ENCODE peak calls at places on chromosomes 16 and 17, in nine cellular contexts. One of them, this sample, is unnamed.
A peak's percentile ranks its signal among the peaks of the same experiment; 100 is the strongest.

GRCh38 chr17:78132086-78132676 is 1.6 kb downstream of the TMC8 start:
- DNase-seq in stomach: peak; percentile 63
- DNase-seq in thoracic aorta: no peak
- DNase-seq in astrocyte of the spinal cord: no peak
- DNase-seq in fibroblast of mammary gland: no peak
- DNase-seq in K562: no peak
- DNase-seq in Caco-2: peak; percentile 62
- DNase-seq in upper lobe of right lung: peak; percentile 86
- DNase-seq in pancreas: no peak
- DNase-seq in this sample: peak; percentile 87

GRCh38 chr17:74172700-74173099 is 30.8 kb upstream of the RPL38 start:
- DNase-seq in fibroblast of mammary gland: no peak
- DNase-seq in thoracic aorta: no peak
- DNase-seq in stomach: no peak
- DNase-seq in pancreas: no peak
- DNase-seq in upper lobe of right lung: no peak
- DNase-seq in Caco-2: no peak
- DNase-seq in astrocyte of the spinal cord: no peak
- DNase-seq in K562: no peak
- DNase-seq in this sample: no peak

GRCh38 chr17:55433629-55434422 is 12.2 kb upstream of the MMD start:
- DNase-seq in stomach: peak; percentile 46
- DNase-seq in upper lobe of right lung: no peak
- DNase-seq in K562: no peak
- DNase-seq in pancreas: no peak
- DNase-seq in Caco-2: peak; percentile 64
- DNase-seq in astrocyte of the spinal cord: peak; percentile 80
- DNase-seq in fibroblast of mammary gland: peak; percentile 97
- DNase-seq in thoracic aorta: no peak
- DNase-seq in this sample: no peak

GRCh38 chr17:45296003-45296832 is 20.6 kb downstream of the MAP3K14 start:
- DNase-seq in Caco-2: no peak
- DNase-seq in K562: no peak
- DNase-seq in pancreas: no peak
- DNase-seq in upper lobe of right lung: no peak
- DNase-seq in thoracic aorta: no peak
- DNase-seq in fibroblast of mammary gland: peak; percentile 68
- DNase-seq in stomach: no peak
- DNase-seq in astrocyte of the spinal cord: no peak
- DNase-seq in this sample: peak; percentile 75

GRCh38 chr17:33500141-33500540 is 207.0 kb upstream of the ASIC2 start:
- DNase-seq in upper lobe of right lung: no peak
- DNase-seq in K562: peak; percentile 44
- DNase-seq in Caco-2: no peak
- DNase-seq in thoracic aorta: no peak
- DNase-seq in pancreas: no peak
- DNase-seq in fibroblast of mammary gland: no peak
- DNase-seq in stomach: no peak
- DNase-seq in astrocyte of the spinal cord: no peak
- DNase-seq in this sample: peak; percentile 71

GRCh38 chr17:6474376-6474775 is 30.1 kb downstream of the PIMREG start:
- DNase-seq in upper lobe of right lung: no peak
- DNase-seq in pancreas: no peak
- DNase-seq in Caco-2: no peak
- DNase-seq in fibroblast of mammary gland: no peak
- DNase-seq in stomach: no peak
- DNase-seq in astrocyte of the spinal cord: no peak
- DNase-seq in K562: no peak
- DNase-seq in thoracic aorta: no peak
- DNase-seq in this sample: no peak

GRCh38 chr16:27717726-27718125 is 167.8 kb downstream of the KATNIP start:
- DNase-seq in Caco-2: no peak
- DNase-seq in stomach: no peak
- DNase-seq in upper lobe of right lung: peak; percentile 10
- DNase-seq in fibroblast of mammary gland: no peak
- DNase-seq in thoracic aorta: no peak
- DNase-seq in pancreas: no peak
- DNase-seq in astrocyte of the spinal cord: no peak
- DNase-seq in K562: no peak
- DNase-seq in this sample: no peak

GRCh38 chr16:26281681-26282080 is 589.9 kb downstream of the HS3ST4 start:
- DNase-seq in astrocyte of the spinal cord: no peak
- DNase-seq in pancreas: no peak
- DNase-seq in thoracic aorta: no peak
- DNase-seq in K562: no peak
- DNase-seq in stomach: no peak
- DNase-seq in fibroblast of mammary gland: no peak
- DNase-seq in Caco-2: no peak
- DNase-seq in upper lobe of right lung: no peak
- DNase-seq in this sample: no peak

GRCh38 chr17:39920218-39921210 is 2.1 kb upstream of the GSDMB start:
- DNase-seq in K562: no peak
- DNase-seq in stomach: no peak
- DNase-seq in Caco-2: no peak
- DNase-seq in astrocyte of the spinal cord: no peak
- DNase-seq in thoracic aorta: no peak
- DNase-seq in upper lobe of right lung: no peak
- DNase-seq in fibroblast of mammary gland: no peak
- DNase-seq in pancreas: no peak
- DNase-seq in this sample: peak; percentile 53

GRCh38 chr17:72477529-72477928 is 356.7 kb downstream of the SOX9 start:
- DNase-seq in upper lobe of right lung: no peak
- DNase-seq in pancreas: peak; percentile 82
- DNase-seq in stomach: peak; percentile 78
- DNase-seq in K562: no peak
- DNase-seq in fibroblast of mammary gland: no peak
- DNase-seq in astrocyte of the spinal cord: no peak
- DNase-seq in thoracic aorta: no peak
- DNase-seq in Caco-2: peak; percentile 62
- DNase-seq in this sample: no peak

GRCh38 chr17:76152580-76152979 is 11.5 kb upstream of the FOXJ1 start:
- DNase-seq in thoracic aorta: no peak
- DNase-seq in stomach: no peak
- DNase-seq in fibroblast of mammary gland: no peak
- DNase-seq in Caco-2: no peak
- DNase-seq in pancreas: no peak
- DNase-seq in upper lobe of right lung: peak; percentile 25
- DNase-seq in astrocyte of the spinal cord: no peak
- DNase-seq in K562: no peak
- DNase-seq in this sample: no peak

DNA sequence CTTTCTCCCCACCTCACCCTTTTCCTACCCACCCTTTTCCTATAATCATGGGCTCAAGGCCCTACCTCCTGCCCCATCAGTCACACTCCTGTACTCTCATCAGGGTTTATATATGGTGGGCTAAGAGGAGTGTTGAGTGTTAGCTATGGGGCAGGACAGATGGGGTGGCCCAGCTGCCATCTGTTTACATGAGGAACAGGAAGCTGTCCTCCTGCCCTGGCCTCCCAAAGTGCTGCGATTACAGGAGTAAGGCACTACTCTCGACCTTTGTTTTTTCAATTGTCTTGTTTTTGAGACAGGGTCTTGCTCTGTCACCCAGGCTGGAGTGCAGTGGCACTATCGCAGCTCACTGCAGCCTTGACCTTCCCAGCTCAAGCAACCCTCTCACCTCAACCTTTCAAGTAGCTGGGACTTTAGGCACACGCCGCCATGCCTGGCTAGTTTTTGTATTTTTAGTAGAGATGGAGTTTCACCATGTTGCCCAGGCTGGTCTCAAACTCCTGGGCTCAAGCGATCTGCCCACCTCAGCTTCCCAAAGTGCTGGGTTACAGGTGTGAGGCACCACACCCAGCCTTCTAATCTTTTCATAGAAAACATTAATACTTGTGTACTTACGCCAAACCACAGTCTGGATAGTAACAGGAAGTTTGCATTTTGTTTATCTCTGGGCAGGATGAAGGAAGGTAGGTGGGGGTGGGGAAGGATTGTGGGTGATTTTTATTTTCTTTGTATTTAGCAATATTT is 1.6 kb downstream of the TRADD start:
- DNase-seq in stomach: no peak
- DNase-seq in Caco-2: no peak
- DNase-seq in upper lobe of right lung: no peak
- DNase-seq in fibroblast of mammary gland: no peak
- DNase-seq in K562: no peak
- DNase-seq in pancreas: no peak
- DNase-seq in thoracic aorta: no peak
- DNase-seq in astrocyte of the spinal cord: no peak
- DNase-seq in this sample: peak; percentile 45
- H3K4me3 ChIP-seq in stomach: peak overlapping the region; percentile 89
- H3K4me3 ChIP-seq in Caco-2: no peak overlapping the region
- H3K4me3 ChIP-seq in upper lobe of right lung: no peak overlapping the region
- H3K4me3 ChIP-seq in fibroblast of mammary gland: no peak overlapping the region
- H3K4me3 ChIP-seq in K562: peak overlapping the region; percentile 73
- H3K4me3 ChIP-seq in pancreas: no peak overlapping the region
- H3K4me3 ChIP-seq in thoracic aorta: no peak overlapping the region
- H3K4me3 ChIP-seq in astrocyte of the spinal cord: no peak overlapping the region
- H3K4me3 ChIP-seq in this sample: peak overlapping the region; percentile 99

DNA sequence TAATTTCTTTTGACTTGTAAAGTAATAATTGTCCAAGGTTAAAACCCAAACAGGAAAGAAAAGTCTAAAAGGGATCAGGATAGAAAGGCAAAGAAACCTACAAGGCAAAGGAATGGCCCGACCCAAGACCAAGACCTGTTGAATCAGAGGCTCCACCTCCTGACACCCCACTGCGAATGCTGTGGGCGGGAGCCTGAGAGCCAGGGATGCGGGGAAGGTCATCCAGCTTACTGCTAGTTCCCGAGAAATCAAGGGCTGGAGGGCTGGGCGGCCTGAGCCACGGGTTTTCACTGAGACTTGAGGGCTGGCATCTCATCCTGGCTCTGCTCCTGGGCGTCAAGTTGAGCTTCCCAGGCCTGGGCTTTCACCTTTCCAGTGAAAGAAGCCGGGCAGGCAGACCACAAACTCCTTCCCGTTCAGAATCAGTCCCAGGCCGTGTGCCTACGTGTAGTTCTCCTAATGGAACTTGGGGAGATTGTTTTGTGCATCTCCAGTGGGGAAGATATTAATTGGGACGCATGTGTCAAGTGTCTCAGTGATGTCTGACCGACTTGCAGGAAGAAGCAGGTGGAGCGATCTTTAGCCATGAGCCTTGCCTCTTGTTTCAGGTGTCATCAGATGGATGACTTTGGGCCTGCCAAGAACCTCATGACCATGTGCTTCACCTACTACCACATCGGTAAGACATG is 36.9 kb downstream of the CIBAR2 start:
- DNase-seq in Caco-2: no peak
- DNase-seq in K562: peak; percentile 56
- DNase-seq in pancreas: no peak
- DNase-seq in thoracic aorta: no peak
- DNase-seq in fibroblast of mammary gland: no peak
- DNase-seq in astrocyte of the spinal cord: no peak
- DNase-seq in upper lobe of right lung: no peak
- DNase-seq in stomach: no peak
- DNase-seq in this sample: no peak
- TF ChIP-seq CTCF in Caco-2: no peak
- TF ChIP-seq CTCF in K562: no peak
- TF ChIP-seq CTCF in pancreas: no peak
- TF ChIP-seq CTCF in thoracic aorta: no peak
- TF ChIP-seq CTCF in fibroblast of mammary gland: no peak
- TF ChIP-seq CTCF in astrocyte of the spinal cord: no peak
- TF ChIP-seq CTCF in upper lobe of right lung: no peak
- TF ChIP-seq CTCF in stomach: no peak
- TF ChIP-seq CTCF in this sample: no peak

DNA sequence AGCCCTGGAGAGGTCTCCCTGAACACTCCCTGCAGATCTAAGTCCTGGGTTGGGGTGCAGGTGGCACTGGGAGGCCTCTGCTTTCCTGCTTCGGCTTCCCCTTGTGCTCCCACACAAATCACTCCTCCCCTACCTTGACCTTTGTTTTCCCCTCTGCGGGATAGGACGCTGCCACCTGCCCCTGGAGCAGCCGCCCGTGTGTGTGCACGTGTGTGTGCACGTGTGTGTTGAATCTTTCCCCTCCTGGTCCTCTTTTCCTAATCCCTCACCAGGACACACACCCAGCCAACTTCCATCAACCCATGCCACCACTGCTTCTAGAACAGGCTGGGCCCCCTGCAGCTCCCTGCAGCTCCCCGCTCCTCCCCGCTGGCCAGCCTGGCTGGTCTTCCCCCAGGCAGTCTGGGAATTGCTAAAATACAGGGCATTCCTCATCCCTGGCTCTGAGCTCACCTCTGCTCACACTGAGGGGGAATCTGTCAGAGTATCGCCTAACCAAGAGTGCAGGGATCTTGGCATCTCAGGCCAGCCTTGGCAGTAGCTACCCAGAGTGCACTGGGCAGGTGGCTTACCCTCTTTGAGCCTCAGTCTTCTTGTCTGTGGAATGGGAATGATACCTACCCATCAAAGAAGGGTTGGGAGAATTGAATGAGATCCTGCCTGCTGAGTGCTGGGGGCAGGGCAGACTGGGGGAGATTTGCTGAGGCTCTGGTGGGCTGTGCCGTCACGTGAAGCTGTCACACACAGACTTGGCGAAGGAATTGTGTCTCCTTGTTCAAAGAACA is 198.5 kb downstream of the NTN1 start:
- DNase-seq in pancreas: no peak
- DNase-seq in thoracic aorta: no peak
- DNase-seq in fibroblast of mammary gland: no peak
- DNase-seq in upper lobe of right lung: no peak
- DNase-seq in Caco-2: no peak
- DNase-seq in stomach: no peak
- DNase-seq in K562: no peak
- DNase-seq in astrocyte of the spinal cord: no peak
- DNase-seq in this sample: no peak
- H3K4me3 ChIP-seq in pancreas: no peak overlapping the region
- H3K4me3 ChIP-seq in thoracic aorta: no peak overlapping the region
- H3K4me3 ChIP-seq in fibroblast of mammary gland: no peak overlapping the region
- H3K4me3 ChIP-seq in upper lobe of right lung: no peak overlapping the region
- H3K4me3 ChIP-seq in Caco-2: no peak overlapping the region
- H3K4me3 ChIP-seq in stomach: no peak overlapping the region
- H3K4me3 ChIP-seq in K562: no peak overlapping the region
- H3K4me3 ChIP-seq in astrocyte of the spinal cord: no peak overlapping the region
- H3K4me3 ChIP-seq in this sample: no peak overlapping the region

GRCh38 chr16:50263940-50264929 is 2.1 kb upstream of the ADCY7 start:
- DNase-seq in fibroblast of mammary gland: peak; percentile 73
- DNase-seq in thoracic aorta: no peak
- DNase-seq in pancreas: no peak
- DNase-seq in upper lobe of right lung: no peak
- DNase-seq in astrocyte of the spinal cord: peak; percentile 33
- DNase-seq in stomach: no peak
- DNase-seq in Caco-2: peak; percentile 8
- DNase-seq in K562: no peak
- DNase-seq in this sample: peak; percentile 80

GRCh38 chr16:50265716-50266336 is 525 bp upstream of the ADCY7 start:
- DNase-seq in thoracic aorta: no peak
- DNase-seq in K562: no peak
- DNase-seq in Caco-2: no peak
- DNase-seq in pancreas: no peak
- DNase-seq in astrocyte of the spinal cord: no peak
- DNase-seq in fibroblast of mammary gland: no peak
- DNase-seq in stomach: no peak
- DNase-seq in upper lobe of right lung: no peak
- DNase-seq in this sample: no peak

GRCh38 chr16:50266337-50267091 is at the start of gene ADCY7:
- DNase-seq in thoracic aorta: no peak
- DNase-seq in Caco-2: no peak
- DNase-seq in pancreas: no peak
- DNase-seq in fibroblast of mammary gland: peak; percentile 76
- DNase-seq in upper lobe of right lung: peak; percentile 88
- DNase-seq in stomach: peak; percentile 63
- DNase-seq in astrocyte of the spinal cord: peak; percentile 86
- DNase-seq in K562: peak; percentile 72
- DNase-seq in this sample: peak; percentile 91

GRCh38 chr16:50267151-50267631 is 840 bp downstream of the ADCY7 start:
- DNase-seq in thoracic aorta: no peak
- DNase-seq in Caco-2: no peak
- DNase-seq in astrocyte of the spinal cord: no peak
- DNase-seq in stomach: no peak
- DNase-seq in upper lobe of right lung: no peak
- DNase-seq in K562: no peak
- DNase-seq in pancreas: no peak
- DNase-seq in fibroblast of mammary gland: no peak
- DNase-seq in this sample: no peak

GRCh38 chr16:50265260-50265659 is 1.1 kb upstream of the ADCY7 start:
- DNase-seq in fibroblast of mammary gland: no peak
- DNase-seq in astrocyte of the spinal cord: peak; percentile 13
- DNase-seq in K562: peak; percentile 53
- DNase-seq in stomach: peak; percentile 54
- DNase-seq in upper lobe of right lung: no peak
- DNase-seq in pancreas: no peak
- DNase-seq in thoracic aorta: no peak
- DNase-seq in Caco-2: no peak
- DNase-seq in this sample: peak; percentile 71
- TF ChIP-seq CTCF in fibroblast of mammary gland: no peak
- TF ChIP-seq CTCF in astrocyte of the spinal cord: peak; percentile 38
- TF ChIP-seq CTCF in K562: peak; percentile 92
- TF ChIP-seq CTCF in stomach: no peak
- TF ChIP-seq CTCF in upper lobe of right lung: peak; percentile 22
- TF ChIP-seq CTCF in pancreas: no peak
- TF ChIP-seq CTCF in thoracic aorta: no peak
- TF ChIP-seq CTCF in Caco-2: peak; percentile 64
- TF ChIP-seq CTCF in this sample: peak; percentile 36